ENCODE peak calls at places on chromosome 21, in ten cellular contexts. One of them, this sample, is unnamed.

GRCh38 chr21:34974162-34974981 is 74.7 kb downstream of the RUNX1 start:
- DNase-seq in RWPE1: no peak
- DNase-seq in T-cell: peak; percentile 41
- DNase-seq in cerebellar cortex: no peak
- DNase-seq in ecto neural progenitor cell: no peak
- DNase-seq in B cell: peak; percentile 56
- DNase-seq in KBM-7: no peak
- DNase-seq in activated gamma-delta T cell treated with Interleukin-2 at 50 U/mL for 16 hours: peak; percentile 42
- DNase-seq in substantia nigra: no peak
- DNase-seq in MM.1S: peak; percentile 99
- DNase-seq in this sample: peak; percentile 78

GRCh38 chr21:25330266-25330665 is 277.0 kb downstream of the MRPL39 start:
- DNase-seq in RWPE1: no peak
- DNase-seq in T-cell: no peak
- DNase-seq in cerebellar cortex: no peak
- DNase-seq in ecto neural progenitor cell: no peak
- DNase-seq in B cell: no peak
- DNase-seq in KBM-7: no peak
- DNase-seq in activated gamma-delta T cell treated with Interleukin-2 at 50 U/mL for 16 hours: no peak
- DNase-seq in substantia nigra: no peak
- DNase-seq in MM.1S: no peak
- DNase-seq in this sample: no peak

GRCh38 chr21:44748621-44749020 is 37.2 kb upstream of the TSPEAR start:
- DNase-seq in RWPE1: no peak
- DNase-seq in T-cell: no peak
- DNase-seq in cerebellar cortex: no peak
- DNase-seq in ecto neural progenitor cell: no peak
- DNase-seq in B cell: no peak
- DNase-seq in KBM-7: no peak
- DNase-seq in activated gamma-delta T cell treated with Interleukin-2 at 50 U/mL for 16 hours: no peak
- DNase-seq in substantia nigra: no peak
- DNase-seq in MM.1S: no peak
- DNase-seq in this sample: no peak

GRCh38 chr21:33111577-33111976 is 41.6 kb downstream of the OLIG1 start:
- DNase-seq in RWPE1: no peak
- DNase-seq in T-cell: no peak
- DNase-seq in cerebellar cortex: no peak
- DNase-seq in ecto neural progenitor cell: no peak
- DNase-seq in B cell: no peak
- DNase-seq in KBM-7: no peak
- DNase-seq in activated gamma-delta T cell treated with Interleukin-2 at 50 U/mL for 16 hours: no peak
- DNase-seq in substantia nigra: no peak
- DNase-seq in MM.1S: no peak
- DNase-seq in this sample: no peak

GRCh38 chr21:45972353-45972715 is 9.2 kb upstream of the COL6A1 start:
- DNase-seq in RWPE1: no peak
- DNase-seq in T-cell: no peak
- DNase-seq in cerebellar cortex: no peak
- DNase-seq in ecto neural progenitor cell: no peak
- DNase-seq in B cell: peak; percentile 49
- DNase-seq in KBM-7: no peak
- DNase-seq in activated gamma-delta T cell treated with Interleukin-2 at 50 U/mL for 16 hours: no peak
- DNase-seq in substantia nigra: no peak
- DNase-seq in MM.1S: no peak
- DNase-seq in this sample: no peak

GRCh38 chr21:42303443-42303842 is 11.8 kb downstream of the TFF3 start:
- DNase-seq in RWPE1: no peak
- DNase-seq in T-cell: no peak
- DNase-seq in cerebellar cortex: no peak
- DNase-seq in ecto neural progenitor cell: no peak
- DNase-seq in B cell: no peak
- DNase-seq in KBM-7: no peak
- DNase-seq in activated gamma-delta T cell treated with Interleukin-2 at 50 U/mL for 16 hours: no peak
- DNase-seq in substantia nigra: no peak
- DNase-seq in MM.1S: no peak
- DNase-seq in this sample: no peak

GRCh38 chr21:34131586-34131985 is 58.2 kb downstream of the MRPS6 start:
- DNase-seq in RWPE1: no peak
- DNase-seq in T-cell: no peak
- DNase-seq in cerebellar cortex: no peak
- DNase-seq in ecto neural progenitor cell: no peak
- DNase-seq in B cell: no peak
- DNase-seq in KBM-7: no peak
- DNase-seq in activated gamma-delta T cell treated with Interleukin-2 at 50 U/mL for 16 hours: no peak
- DNase-seq in substantia nigra: no peak
- DNase-seq in MM.1S: no peak
- DNase-seq in this sample: no peak

GRCh38 chr21:29077651-29078090 is 4.2 kb upstream of the CCT8 start:
- DNase-seq in RWPE1: no peak
- DNase-seq in T-cell: no peak
- DNase-seq in cerebellar cortex: peak; percentile 57
- DNase-seq in ecto neural progenitor cell: no peak
- DNase-seq in B cell: no peak
- DNase-seq in KBM-7: no peak
- DNase-seq in activated gamma-delta T cell treated with Interleukin-2 at 50 U/mL for 16 hours: no peak
- DNase-seq in substantia nigra: no peak
- DNase-seq in MM.1S: peak; percentile 45
- DNase-seq in this sample: no peak

GRCh38 chr21:31991356-31992331 is 118.8 kb downstream of the HUNK start:
- DNase-seq in RWPE1: no peak
- DNase-seq in T-cell: no peak
- DNase-seq in cerebellar cortex: no peak
- DNase-seq in ecto neural progenitor cell: no peak
- DNase-seq in B cell: no peak
- DNase-seq in KBM-7: no peak
- DNase-seq in activated gamma-delta T cell treated with Interleukin-2 at 50 U/mL for 16 hours: no peak
- DNase-seq in substantia nigra: no peak
- DNase-seq in MM.1S: no peak
- DNase-seq in this sample: no peak

GRCh38 chr21:31284797-31285397 is 59.2 kb downstream of the TIAM1 start:
- DNase-seq in RWPE1: peak; percentile 17
- DNase-seq in T-cell: no peak
- DNase-seq in cerebellar cortex: no peak
- DNase-seq in ecto neural progenitor cell: no peak
- DNase-seq in B cell: no peak
- DNase-seq in KBM-7: no peak
- DNase-seq in activated gamma-delta T cell treated with Interleukin-2 at 50 U/mL for 16 hours: no peak
- DNase-seq in substantia nigra: no peak
- DNase-seq in MM.1S: no peak
- DNase-seq in this sample: no peak

GRCh38 chr21:30408782-30409494 is 13.1 kb downstream of the KRTAP13-1 start:
- DNase-seq in RWPE1: peak; percentile 23
- DNase-seq in T-cell: no peak
- DNase-seq in cerebellar cortex: no peak
- DNase-seq in ecto neural progenitor cell: peak; percentile 74
- DNase-seq in B cell: no peak
- DNase-seq in KBM-7: peak; percentile 63
- DNase-seq in activated gamma-delta T cell treated with Interleukin-2 at 50 U/mL for 16 hours: no peak
- DNase-seq in substantia nigra: no peak
- DNase-seq in MM.1S: peak; percentile 68
- DNase-seq in this sample: peak; percentile 22

GRCh38 chr21:42599486-42599885 is 53.9 kb upstream of the PDE9A start:
- DNase-seq in RWPE1: no peak
- DNase-seq in T-cell: no peak
- DNase-seq in cerebellar cortex: no peak
- DNase-seq in ecto neural progenitor cell: no peak
- DNase-seq in B cell: no peak
- DNase-seq in KBM-7: no peak
- DNase-seq in activated gamma-delta T cell treated with Interleukin-2 at 50 U/mL for 16 hours: no peak
- DNase-seq in substantia nigra: no peak
- DNase-seq in MM.1S: no peak
- DNase-seq in this sample: no peak

GRCh38 chr21:43318841-43319781 is 107.8 kb downstream of the SIK1 start:
- DNase-seq in RWPE1: peak; percentile 84
- DNase-seq in T-cell: no peak
- DNase-seq in cerebellar cortex: no peak
- DNase-seq in ecto neural progenitor cell: no peak
- DNase-seq in B cell: no peak
- DNase-seq in KBM-7: no peak
- DNase-seq in activated gamma-delta T cell treated with Interleukin-2 at 50 U/mL for 16 hours: no peak
- DNase-seq in substantia nigra: no peak
- DNase-seq in MM.1S: no peak
- DNase-seq in this sample: no peak

GRCh38 chr21:44283953-44284352 is 1.7 kb upstream of the AIRE start:
- DNase-seq in RWPE1: no peak
- DNase-seq in T-cell: no peak
- DNase-seq in cerebellar cortex: no peak
- DNase-seq in ecto neural progenitor cell: no peak
- DNase-seq in B cell: no peak
- DNase-seq in KBM-7: no peak
- DNase-seq in activated gamma-delta T cell treated with Interleukin-2 at 50 U/mL for 16 hours: no peak
- DNase-seq in substantia nigra: no peak
- DNase-seq in MM.1S: no peak
- DNase-seq in this sample: no peak

GRCh38 chr21:31630062-31630711 is 29.3 kb upstream of the SOD1 start:
- DNase-seq in RWPE1: peak; percentile 80
- DNase-seq in T-cell: no peak
- DNase-seq in cerebellar cortex: peak; percentile 16
- DNase-seq in ecto neural progenitor cell: no peak
- DNase-seq in B cell: no peak
- DNase-seq in KBM-7: no peak
- DNase-seq in activated gamma-delta T cell treated with Interleukin-2 at 50 U/mL for 16 hours: no peak
- DNase-seq in substantia nigra: no peak
- DNase-seq in MM.1S: no peak
- DNase-seq in this sample: peak; percentile 96

GRCh38 chr21:35189077-35189863 is 140.2 kb upstream of the RUNX1 start:
- DNase-seq in RWPE1: no peak
- DNase-seq in T-cell: no peak
- DNase-seq in cerebellar cortex: no peak
- DNase-seq in ecto neural progenitor cell: no peak
- DNase-seq in B cell: peak; percentile 30
- DNase-seq in KBM-7: no peak
- DNase-seq in activated gamma-delta T cell treated with Interleukin-2 at 50 U/mL for 16 hours: no peak
- DNase-seq in substantia nigra: no peak
- DNase-seq in MM.1S: no peak
- DNase-seq in this sample: peak; percentile 27

GRCh38 chr21:41682719-41683179 is 84.1 kb downstream of the RIPK4 start:
- DNase-seq in RWPE1: no peak
- DNase-seq in T-cell: no peak
- DNase-seq in cerebellar cortex: no peak
- DNase-seq in ecto neural progenitor cell: no peak
- DNase-seq in B cell: no peak
- DNase-seq in KBM-7: no peak
- DNase-seq in activated gamma-delta T cell treated with Interleukin-2 at 50 U/mL for 16 hours: no peak
- DNase-seq in substantia nigra: no peak
- DNase-seq in MM.1S: no peak
- DNase-seq in this sample: no peak

GRCh38 chr21:34132202-34132601 is 58.8 kb downstream of the MRPS6 start:
- DNase-seq in RWPE1: no peak
- DNase-seq in T-cell: no peak
- DNase-seq in cerebellar cortex: no peak
- DNase-seq in ecto neural progenitor cell: no peak
- DNase-seq in B cell: no peak
- DNase-seq in KBM-7: no peak
- DNase-seq in activated gamma-delta T cell treated with Interleukin-2 at 50 U/mL for 16 hours: no peak
- DNase-seq in substantia nigra: no peak
- DNase-seq in MM.1S: no peak
- DNase-seq in this sample: peak; percentile 29

GRCh38 chr21:45894891-45895777 is 86.4 kb upstream of the COL6A1 start:
- DNase-seq in RWPE1: no peak
- DNase-seq in T-cell: no peak
- DNase-seq in cerebellar cortex: peak; percentile 87
- DNase-seq in ecto neural progenitor cell: no peak
- DNase-seq in B cell: no peak
- DNase-seq in KBM-7: no peak
- DNase-seq in activated gamma-delta T cell treated with Interleukin-2 at 50 U/mL for 16 hours: no peak
- DNase-seq in substantia nigra: no peak
- DNase-seq in MM.1S: no peak
- DNase-seq in this sample: no peak

GRCh38 chr21:41803316-41803715 is 36.5 kb upstream of the RIPK4 start:
- DNase-seq in RWPE1: no peak
- DNase-seq in T-cell: no peak
- DNase-seq in cerebellar cortex: no peak
- DNase-seq in ecto neural progenitor cell: no peak
- DNase-seq in B cell: no peak
- DNase-seq in KBM-7: no peak
- DNase-seq in activated gamma-delta T cell treated with Interleukin-2 at 50 U/mL for 16 hours: no peak
- DNase-seq in substantia nigra: no peak
- DNase-seq in MM.1S: no peak
- DNase-seq in this sample: no peak